ENCODE peak calls at places on chromosome 3, in eight cellular contexts. K, U, F, E, Q, Z, P and C are unnamed samples.

GRCh38 chr3:177224406-177224805 is 27.1 kb upstream of the TBL1XR1 start:
- DNase-seq in K (no peak), U (no peak), F (no peak), E (no peak), Q (no peak), Z (no peak), P (no peak), C (no peak)

GRCh38 chr3:18744472-18744871 is 319.3 kb upstream of the SATB1 start:
- DNase-seq in K (no peak), U (no peak), F (no peak), E (no peak), Q (no peak), Z (no peak), P (no peak), C (no peak)

GRCh38 chr3:11228041-11228440 is 44.2 kb upstream of the ATG7 start:
- DNase-seq in K (no peak), U (no peak), F (no peak), E (no peak), Q (no peak), Z (no peak), P (no peak), C (no peak)

GRCh38 chr3:131807822-131808221 is 227.0 kb downstream of the CPNE4 start:
- DNase-seq in K (no peak), U (no peak), F (no peak), E (no peak), Q (no peak), Z (no peak), P (no peak), C (no peak)

GRCh38 chr3:172648736-172649135 is 62.1 kb downstream of the NCEH1 start:
- DNase-seq in K (no peak), U (no peak), F (no peak), E (no peak), Q (no peak), Z (no peak), P (no peak), C (no peak)

GRCh38 chr3:36540898-36541518 is 160.7 kb downstream of the STAC start:
- DNase-seq in K (peak), U (peak), F (no peak), E (no peak), Q (peak), Z (peak), P (no peak), C (no peak)

GRCh38 chr3:71733319-71733718 is 8.1 kb upstream of the EIF4E3 start:
- DNase-seq in K (no peak), U (no peak), F (no peak), E (no peak), Q (no peak), Z (no peak), P (no peak), C (no peak)

GRCh38 chr3:46468758-46469600 is 4.3 kb upstream of the LTF start:
- DNase-seq in K (no peak), U (no peak), F (peak), E (no peak), Q (no peak), Z (no peak), P (peak), C (no peak)